ENCODE peak calls at places on chromosomes 16 and 17, in ten cellular contexts. C is MM.1S; A is CD8-positive, alpha-beta memory T cell; L is AG04450; H is GM23248; O is pancreas; W is brain microvascular endothelial cell; V is RWPE1; J is IMR-90; E is substantia nigra. T is an unnamed sample.

GRCh38 chr17:67573987-67574657 is 143.6 kb upstream of the NOL11 start:
- DNase-seq in C (no peak), O (no peak), W (no peak), E (no peak), L (no peak), A (no peak), H (no peak), V (no peak), J (no peak), T (no peak)

GRCh38 chr17:17783121-17783824 is 53.5 kb downstream of the SREBF1 start:
- DNase-seq in O (peak), A (peak), C (peak), J (no peak), L (no peak), H (peak), E (peak), V (peak), W (no peak), T (no peak)

GRCh38 chr16:73093146-73094144 is 45.5 kb upstream of the ZFHX3 start:
- DNase-seq in A (no peak), L (no peak), H (no peak), C (no peak), W (peak), V (no peak), O (no peak), J (peak), E (no peak), T (no peak)

GRCh38 chr17:66748578-66748977 is 86.3 kb upstream of the CACNG5 start:
- DNase-seq in E (no peak), A (no peak), W (no peak), L (no peak), C (no peak), J (no peak), H (no peak), O (peak), V (no peak), T (no peak)

GRCh38 chr17:37516131-37516561 is 26.5 kb downstream of the DUSP14 start:
- DNase-seq in W (no peak), J (peak), V (peak), L (no peak), C (no peak), A (no peak), E (no peak), H (peak), O (no peak), T (no peak)

GRCh38 chr17:4513113-4514032 is 14.7 kb downstream of the SPNS2 start:
- DNase-seq in A (no peak), O (no peak), L (no peak), V (peak), W (no peak), J (no peak), E (no peak), H (no peak), C (no peak), T (no peak)

GRCh38 chr16:14070555-14070876 is 603 bp upstream of the MRTFB start:
- DNase-seq in J (no peak), H (no peak), V (peak), C (no peak), A (no peak), W (no peak), E (no peak), O (no peak), L (no peak), T (no peak)

GRCh38 chr17:7129311-7129710 is 14.7 kb upstream of the ASGR2 start:
- DNase-seq in V (no peak), E (no peak), H (no peak), C (no peak), J (no peak), A (no peak), W (no peak), O (no peak), L (no peak), T (no peak)

GRCh38 chr16:11310997-11311561 is 29.9 kb upstream of the PRM1 start:
- DNase-seq in C (peak), L (no peak), A (no peak), W (no peak), J (no peak), V (no peak), O (no peak), H (no peak), E (no peak), T (no peak)

GRCh38 chr17:50177983-50178834 is 12.4 kb downstream of the SGCA start:
- DNase-seq in O (peak), J (peak), A (no peak), H (peak), W (peak), L (peak), V (peak), E (peak), C (peak), T (peak)

GRCh38 chr16:66925322-66925840 is at the start of gene RRAD:
- DNase-seq in E (no peak), H (peak), A (no peak), C (no peak), V (no peak), L (no peak), W (peak), O (no peak), J (peak), T (no peak)

GRCh38 chr16:58755989-58756649 is 22.0 kb upstream of the GOT2 start:
- DNase-seq in H (peak), O (no peak), V (peak), J (peak), W (peak), C (peak), E (peak), L (peak), A (peak), T (no peak)

GRCh38 chr17:79844869-79845600 is 5.8 kb upstream of the CBX4 start:
- DNase-seq in A (peak), C (peak), W (no peak), E (no peak), V (no peak), H (peak), J (no peak), O (peak), L (no peak), T (no peak)

GRCh38 chr17:79176792-79177601 is 102.4 kb downstream of the ENGASE start:
- DNase-seq in W (no peak), L (no peak), O (no peak), H (no peak), E (no peak), V (no peak), J (no peak), C (no peak), A (no peak), T (no peak)

GRCh38 chr17:78399693-78400144 is 21.3 kb downstream of the PGS1 start:
- DNase-seq in A (no peak), O (no peak), J (no peak), C (no peak), W (no peak), V (peak), H (no peak), L (no peak), E (no peak), T (no peak)

GRCh38 chr17:17041018-17041521 is 1.2 kb upstream of the MPRIP start:
- DNase-seq in E (no peak), L (no peak), W (peak), H (peak), A (no peak), O (peak), V (peak), J (peak), C (no peak), T (no peak)

GRCh38 chr17:38701504-38702165 is 3.4 kb upstream of the MLLT6 start:
- DNase-seq in W (no peak), C (peak), J (peak), L (no peak), H (peak), V (no peak), E (no peak), O (no peak), A (peak), T (no peak)

GRCh38 chr16:89764711-89765201 is 43.4 kb downstream of the ZNF276 start:
- DNase-seq in C (peak), O (no peak), J (no peak), A (peak), V (no peak), H (no peak), L (no peak), E (no peak), W (no peak), T (no peak)

GRCh38 chr16:13436641-13437423 is 483.1 kb upstream of the ERCC4 start:
- DNase-seq in H (no peak), O (no peak), C (no peak), W (no peak), L (no peak), A (no peak), E (no peak), V (no peak), J (no peak), T (no peak)

GRCh38 chr17:56009795-56010715 is 143.2 kb upstream of the ANKFN1 start:
- DNase-seq in O (no peak), E (no peak), H (no peak), J (peak), V (no peak), A (no peak), C (no peak), L (no peak), W (no peak), T (no peak)

GRCh38 chr16:84673203-84673535 is 24.9 kb downstream of the KLHL36 start:
- DNase-seq in L (no peak), O (no peak), A (no peak), C (no peak), H (peak), E (no peak), V (peak), W (no peak), J (no peak), T (no peak)

GRCh38 chr17:54919456-54919855 is 18.8 kb downstream of the TOM1L1 start:
- DNase-seq in J (no peak), W (no peak), V (no peak), O (no peak), A (no peak), E (no peak), C (no peak), L (no peak), H (no peak), T (no peak)

GRCh38 chr17:63962298-63962744 is 10.4 kb downstream of the SCN4A start:
- DNase-seq in V (no peak), A (no peak), C (no peak), E (no peak), H (no peak), W (no peak), J (no peak), O (no peak), L (no peak), T (no peak)

GRCh38 chr17:77842148-77842905 is 116.2 kb upstream of the TNRC6C start:
- DNase-seq in L (no peak), W (peak), C (no peak), J (peak), A (no peak), E (no peak), O (peak), H (peak), V (peak), T (no peak)

GRCh38 chr16:76976101-76976500 is 214.9 kb upstream of the MON1B start:
- DNase-seq in C (peak), W (no peak), V (no peak), J (no peak), H (no peak), L (no peak), E (no peak), A (no peak), O (no peak), T (no peak)

GRCh38 chr16:7679899-7680298 is 347.3 kb downstream of the RBFOX1 start:
- DNase-seq in J (no peak), H (no peak), L (no peak), C (no peak), A (no peak), E (no peak), W (no peak), O (no peak), V (no peak), T (no peak)

GRCh38 chr16:88761143-88761534 is 23.9 kb downstream of the PIEZO1 start:
- DNase-seq in O (no peak), H (no peak), W (no peak), C (no peak), L (no peak), A (no peak), V (no peak), E (no peak), J (no peak), T (no peak)
- H3K27ac ChIP-seq in O (no peak), H (no peak), W (no peak), C (no peak), L (no peak), A (no peak), V (peak), E (no peak), J (no peak), T (no peak)

GRCh38 chr16:546909-547770 is 13.1 kb upstream of the PRR35 start:
- DNase-seq in J (peak), V (no peak), W (no peak), C (no peak), L (no peak), E (peak), H (peak), O (peak), A (peak), T (no peak)
- H3K27ac ChIP-seq in J (no peak), V (peak), W (no peak), C (no peak), L (no peak), E (no peak), H (no peak), O (no peak), A (no peak), T (no peak)

GRCh38 chr16:30565984-30566383 is 5.5 kb downstream of the ZNF688 start:
- DNase-seq in H (no peak), V (no peak), J (no peak), C (no peak), E (no peak), W (no peak), O (no peak), A (no peak), L (no peak), T (no peak)
- H3K27ac ChIP-seq in H (no peak), V (peak), J (no peak), C (no peak), E (no peak), W (no peak), O (no peak), A (no peak), L (no peak), T (no peak)

GRCh38 chr16:30741461-30741914 is 6.7 kb upstream of the PHKG2 start:
- DNase-seq in A (no peak), J (peak), E (no peak), W (peak), C (no peak), H (peak), L (peak), O (peak), V (peak), T (peak)

GRCh38 chr16:30738984-30739951 is 9.0 kb upstream of the PHKG2 start:
- DNase-seq in A (no peak), L (no peak), C (no peak), H (no peak), W (no peak), V (no peak), J (no peak), O (peak), E (no peak), T (no peak)

GRCh38 chr16:30737794-30738648 is 10.2 kb upstream of the PHKG2 start:
- DNase-seq in W (no peak), E (no peak), L (no peak), A (no peak), V (no peak), H (no peak), C (no peak), O (peak), J (no peak), T (no peak)

GRCh38 chr16:30743690-30744089 is 4.5 kb upstream of the PHKG2 start:
- DNase-seq in J (no peak), E (no peak), O (no peak), L (no peak), A (no peak), W (no peak), C (no peak), V (no peak), H (no peak), T (no peak)

GRCh38 chr16:30740364-30741251 is 7.6 kb upstream of the PHKG2 start:
- DNase-seq in H (peak), A (no peak), C (no peak), J (peak), V (peak), E (no peak), L (no peak), W (peak), O (peak), T (peak)
- H3K27ac ChIP-seq in H (peak), A (no peak), C (no peak), J (peak), V (peak), E (no peak), L (peak), W (peak), O (peak), T (peak)

GRCh38 chr17:28059675-28060074 is 17.2 kb downstream of the NLK start:
- DNase-seq in L (no peak), E (no peak), W (no peak), A (no peak), V (no peak), O (no peak), J (no peak), H (no peak), C (no peak), T (no peak)
- H3K27ac ChIP-seq in L (no peak), E (no peak), W (no peak), A (no peak), V (no peak), O (no peak), J (peak), H (no peak), C (no peak), T (no peak)

GRCh38 chr17:81419333-81419885 is 24.2 kb downstream of the BAHCC1 start:
- DNase-seq in E (no peak), C (no peak), J (peak), L (peak), W (peak), H (peak), V (peak), O (peak), A (no peak), T (no peak)
- H3K27ac ChIP-seq in E (peak), C (no peak), J (peak), L (peak), W (peak), H (peak), V (peak), O (peak), A (no peak), T (peak)

DNA sequence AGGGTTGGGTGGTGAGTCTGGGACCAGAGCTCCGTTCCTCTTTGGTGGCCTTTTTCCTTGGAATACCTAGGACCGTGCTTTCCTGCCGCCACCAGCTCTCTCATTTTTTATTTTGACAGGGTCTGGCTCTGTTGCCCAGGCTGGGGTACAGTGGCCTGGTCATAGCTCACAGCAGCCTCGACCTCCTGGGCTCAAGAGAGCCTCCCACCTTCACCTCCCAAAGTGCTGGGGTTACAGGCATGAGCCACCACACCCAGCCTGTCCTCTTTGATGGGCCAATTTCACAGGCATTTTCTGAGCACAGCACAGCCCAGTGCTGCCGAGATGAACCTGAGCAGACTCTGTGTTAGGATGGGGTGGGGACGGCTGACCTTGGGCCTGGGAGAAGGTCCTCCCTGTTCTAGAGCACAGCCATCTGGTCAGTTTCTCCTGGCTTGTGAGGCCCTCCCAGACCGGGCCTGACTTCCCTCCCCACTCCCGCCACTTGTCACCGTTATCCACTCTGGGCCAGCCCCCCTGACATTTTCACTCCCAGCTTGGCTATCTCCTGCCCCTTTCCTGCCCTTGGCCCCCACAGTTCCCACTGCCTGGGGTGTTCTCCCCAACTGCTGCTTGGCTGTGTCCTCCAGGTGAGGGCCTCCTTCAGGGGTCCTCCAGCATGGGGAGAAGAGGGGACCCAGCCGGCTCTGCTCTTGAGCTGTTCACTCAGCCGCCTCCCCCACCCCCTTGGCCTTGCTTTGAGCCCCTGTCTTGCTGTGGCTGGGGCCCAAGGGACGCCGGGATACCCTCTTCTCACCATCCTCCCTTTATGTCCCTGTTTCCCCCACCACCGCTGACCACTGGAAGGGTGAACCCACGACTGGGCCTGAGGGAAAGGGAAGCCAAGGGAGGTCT is 5.0 kb downstream of the ADCY7 start:
- DNase-seq in A (no peak), J (no peak), C (no peak), O (peak), E (no peak), H (no peak), L (no peak), W (no peak), V (no peak), T (no peak)
- H3K27ac ChIP-seq in A (no peak), J (no peak), C (no peak), O (no peak), E (no peak), H (no peak), L (no peak), W (no peak), V (no peak), T (no peak)

GRCh38 chr17:71412803-71413202 is 708.0 kb upstream of the SOX9 start:
- DNase-seq in L (peak), H (peak), E (no peak), A (no peak), J (peak), V (peak), W (peak), O (no peak), C (no peak), T (peak)

GRCh38 chr17:71407972-71408371 is 712.8 kb upstream of the SOX9 start:
- DNase-seq in O (no peak), A (no peak), V (no peak), H (no peak), J (no peak), C (no peak), E (no peak), L (no peak), W (no peak), T (no peak)

GRCh38 chr17:71409712-71410111 is 711.1 kb upstream of the SOX9 start:
- DNase-seq in V (peak), L (no peak), H (peak), E (no peak), J (peak), C (no peak), A (no peak), W (peak), O (no peak), T (peak)

GRCh38 chr17:71405101-71405500 is 715.7 kb upstream of the SOX9 start:
- DNase-seq in V (peak), W (no peak), O (no peak), L (no peak), A (no peak), J (no peak), E (no peak), H (no peak), C (no peak), T (peak)

DNA sequence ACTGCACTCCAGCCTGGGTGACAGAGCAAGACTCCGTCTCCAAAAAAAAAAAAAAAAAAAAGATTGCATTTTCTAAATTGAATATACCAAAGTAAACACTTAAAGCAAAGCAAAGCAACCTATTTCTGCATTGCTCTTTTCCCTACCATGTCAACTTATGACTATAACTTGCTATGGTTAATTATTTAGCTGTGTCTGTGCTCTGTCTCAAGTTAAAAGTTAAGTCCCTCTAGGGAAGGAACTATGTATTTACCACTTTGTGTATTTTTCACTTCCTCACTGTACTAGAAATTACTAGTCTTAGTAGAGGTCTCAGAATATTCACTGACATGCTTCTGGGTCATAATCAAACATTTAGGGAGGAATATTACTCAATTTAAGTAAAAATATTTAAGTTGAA is 711.7 kb upstream of the SOX9 start:
- DNase-seq in E (no peak), H (no peak), L (no peak), A (no peak), J (no peak), V (no peak), W (no peak), C (no peak), O (no peak), T (no peak)
- H3K27ac ChIP-seq in E (no peak), H (no peak), L (no peak), A (no peak), J (no peak), V (peak), W (no peak), C (no peak), O (no peak), T (peak)